ENCODE peak calls at places on chromosomes 7 and 10, in nine cellular contexts. L is A549, I is RWPE2, G is heart left ventricle, N is fibroblast of villous mesenchyme, C is bronchial epithelial cell, U is heart right ventricle, B is uterus, W is AG10803. M is an unnamed sample.

GRCh38 chr10:61825617-61826016 is 75.9 kb upstream of the ARID5B start:
- DNase-seq in U (no peak), L (peak), B (no peak), I (no peak), G (no peak), C (peak), N (no peak), W (no peak), M (no peak)

GRCh38 chr10:133158756-133159610 is 1.0 kb upstream of the KNDC1 start:
- DNase-seq in G (no peak), U (no peak), C (no peak), W (no peak), N (peak), L (peak), B (peak), I (peak), M (peak)

GRCh38 chr10:133183646-133184378 is 23.8 kb downstream of the KNDC1 start:
- DNase-seq in N (no peak), C (no peak), W (no peak), I (no peak), G (peak), L (no peak), U (no peak), B (no peak), M (no peak)

GRCh38 chr10:4130685-4131084 is 345.7 kb upstream of the KLF6 start:
- DNase-seq in C (no peak), G (no peak), N (no peak), B (no peak), U (no peak), L (no peak), W (no peak), I (no peak), M (no peak)

GRCh38 chr7:137967143-137968018 is 34.5 kb downstream of the CREB3L2 start:
- DNase-seq in N (peak), W (peak), B (no peak), G (no peak), C (peak), I (no peak), U (no peak), L (peak), M (peak)

GRCh38 chr7:27746978-27747377 is 7.0 kb downstream of the TAX1BP1 start:
- DNase-seq in C (no peak), U (no peak), I (no peak), L (no peak), G (no peak), W (peak), N (no peak), B (no peak), M (no peak)

GRCh38 chr10:95457319-95457886 is 103.8 kb downstream of the SORBS1 start:
- DNase-seq in I (no peak), B (no peak), N (no peak), L (no peak), W (no peak), U (no peak), C (no peak), G (no peak), M (no peak)

GRCh38 chr7:16402084-16402483 is 19.3 kb downstream of the CRPPA start:
- DNase-seq in G (no peak), I (no peak), C (no peak), N (peak), B (no peak), W (no peak), U (no peak), L (no peak), M (no peak)

GRCh38 chr10:92419740-92420553 is 129.0 kb downstream of the MARCHF5 start:
- DNase-seq in I (no peak), W (peak), G (peak), C (no peak), U (peak), L (no peak), B (peak), N (peak), M (peak)

GRCh38 chr10:74167443-74167842 is 16.4 kb downstream of the ADK start:
- DNase-seq in W (no peak), B (no peak), G (no peak), I (no peak), C (no peak), L (no peak), U (no peak), N (no peak), M (no peak)

GRCh38 chr7:93980744-93981479 is 23.2 kb downstream of the BET1 start:
- DNase-seq in W (no peak), I (no peak), B (no peak), G (no peak), C (no peak), N (peak), L (no peak), U (no peak), M (no peak)

GRCh38 chr7:90772410-90772809 is 176.3 kb downstream of the CDK14 start:
- DNase-seq in C (no peak), L (no peak), B (no peak), W (no peak), N (no peak), I (no peak), G (no peak), U (no peak), M (no peak)

GRCh38 chr10:101565370-101565900 is 22.6 kb downstream of the POLL start:
- DNase-seq in G (peak), N (no peak), B (peak), L (no peak), I (peak), C (no peak), U (no peak), W (no peak), M (no peak)

GRCh38 chr10:53440641-53441040 is 668.1 kb upstream of the MBL2 start:
- DNase-seq in I (no peak), B (no peak), L (no peak), W (no peak), U (no peak), C (no peak), G (no peak), N (no peak), M (no peak)

GRCh38 chr7:101555269-101555920 is 73.7 kb downstream of the MYL10 start:
- DNase-seq in G (peak), N (no peak), L (no peak), B (no peak), I (peak), U (no peak), C (no peak), W (no peak), M (no peak)

GRCh38 chr10:58892039-58892665 is 284.3 kb upstream of the PHYHIPL start:
- DNase-seq in B (no peak), L (no peak), U (no peak), I (no peak), G (no peak), N (peak), W (peak), C (no peak), M (peak)

GRCh38 chr7:30723776-30724175 is 28.2 kb upstream of the INMT start:
- DNase-seq in I (no peak), L (no peak), G (no peak), W (no peak), B (no peak), C (no peak), U (no peak), N (no peak), M (no peak)

GRCh38 chr7:142603870-142604448 is 145.3 kb upstream of the PRSS1 start:
- DNase-seq in N (peak), L (peak), G (no peak), B (no peak), U (no peak), I (no peak), C (peak), W (peak), M (peak)

GRCh38 chr7:2530076-2530967 is 10.7 kb downstream of the LFNG start:
- DNase-seq in C (peak), W (no peak), G (peak), I (peak), B (no peak), L (no peak), N (no peak), U (peak), M (no peak)

GRCh38 chr10:116097239-116097751 is 175.7 kb downstream of the GFRA1 start:
- DNase-seq in L (no peak), U (no peak), B (no peak), G (no peak), N (no peak), W (no peak), C (no peak), I (no peak), M (no peak)

GRCh38 chr10:16894834-16895233 is 77.6 kb upstream of the RSU1 start:
- DNase-seq in C (no peak), G (no peak), I (no peak), B (no peak), U (no peak), N (peak), L (no peak), W (peak), M (no peak)

GRCh38 chr7:86814980-86815379 is 171.3 kb downstream of the GRM3 start:
- DNase-seq in N (no peak), I (no peak), U (no peak), G (no peak), W (peak), B (no peak), L (peak), C (peak), M (peak)

GRCh38 chr7:29102554-29103151 is 43.7 kb downstream of the CPVL start:
- DNase-seq in N (peak), U (peak), I (no peak), C (peak), W (peak), G (peak), L (peak), B (peak), M (peak)

GRCh38 chr10:28200804-28201203 is 102.1 kb downstream of the MPP7 start:
- DNase-seq in B (no peak), U (no peak), L (no peak), W (peak), N (no peak), I (no peak), C (no peak), G (no peak), M (no peak)

GRCh38 chr7:56083150-56083785 is 9.5 kb downstream of the PHKG1 start:
- DNase-seq in I (no peak), C (no peak), G (peak), B (no peak), N (no peak), L (no peak), W (no peak), U (peak), M (peak)

GRCh38 chr10:69721690-69722310 is 79.9 kb upstream of the COL13A1 start:
- DNase-seq in G (no peak), N (no peak), B (no peak), I (no peak), W (peak), U (peak), C (peak), L (no peak), M (peak)

GRCh38 chr10:44885710-44886109 is 25.4 kb upstream of the TMEM72 start:
- DNase-seq in L (no peak), W (no peak), C (no peak), B (no peak), I (no peak), G (no peak), U (no peak), N (no peak), M (no peak)

GRCh38 chr10:44636625-44637024 is 251.7 kb upstream of the CXCL12 start:
- DNase-seq in B (no peak), G (no peak), N (no peak), U (no peak), L (no peak), I (no peak), W (no peak), C (no peak), M (no peak)

GRCh38 chr10:86851329-86852207 is 95.1 kb downstream of the BMPR1A start:
- DNase-seq in G (no peak), W (peak), U (no peak), L (no peak), C (peak), B (peak), I (no peak), N (peak), M (peak)

GRCh38 chr10:9035355-9035754 is 980.9 kb downstream of the GATA3 start:
- DNase-seq in G (no peak), L (no peak), C (peak), N (no peak), W (no peak), I (no peak), U (no peak), B (no peak), M (no peak)

GRCh38 chr7:83934118-83934734 is 260.4 kb downstream of the SEMA3A start:
- DNase-seq in B (no peak), U (no peak), L (no peak), N (no peak), W (peak), C (peak), G (no peak), I (no peak), M (peak)

GRCh38 chr10:55174419-55174818 is 373.4 kb upstream of the PCDH15 start:
- DNase-seq in U (no peak), N (no peak), L (peak), C (no peak), B (no peak), I (no peak), W (no peak), G (no peak), M (peak)

GRCh38 chr10:101649530-101650085 is 45.4 kb downstream of the FBXW4 start:
- DNase-seq in G (no peak), I (peak), W (no peak), N (no peak), L (no peak), B (no peak), U (no peak), C (no peak), M (no peak)

GRCh38 chr10:11881477-11882417 is 58.6 kb downstream of the PROSER2 start:
- DNase-seq in L (peak), U (no peak), G (peak), B (no peak), N (no peak), W (peak), C (peak), I (peak), M (peak)
- TF ChIP-seq CTCF in L (no peak), U (no peak), G (no peak), B (no peak), N (no peak), W (no peak), C (no peak), I (no peak), M (no peak)

GRCh38 chr7:44977956-44978355 is 859 bp downstream of the MYO1G start:
- DNase-seq in G (no peak), U (no peak), I (no peak), B (no peak), L (no peak), N (no peak), W (no peak), C (no peak), M (no peak)
- H3K4me3 ChIP-seq in G (no peak), U (peak), I (no peak), B (no peak), L (no peak), N (no peak), W (no peak), C (no peak), M (no peak)

DNA sequence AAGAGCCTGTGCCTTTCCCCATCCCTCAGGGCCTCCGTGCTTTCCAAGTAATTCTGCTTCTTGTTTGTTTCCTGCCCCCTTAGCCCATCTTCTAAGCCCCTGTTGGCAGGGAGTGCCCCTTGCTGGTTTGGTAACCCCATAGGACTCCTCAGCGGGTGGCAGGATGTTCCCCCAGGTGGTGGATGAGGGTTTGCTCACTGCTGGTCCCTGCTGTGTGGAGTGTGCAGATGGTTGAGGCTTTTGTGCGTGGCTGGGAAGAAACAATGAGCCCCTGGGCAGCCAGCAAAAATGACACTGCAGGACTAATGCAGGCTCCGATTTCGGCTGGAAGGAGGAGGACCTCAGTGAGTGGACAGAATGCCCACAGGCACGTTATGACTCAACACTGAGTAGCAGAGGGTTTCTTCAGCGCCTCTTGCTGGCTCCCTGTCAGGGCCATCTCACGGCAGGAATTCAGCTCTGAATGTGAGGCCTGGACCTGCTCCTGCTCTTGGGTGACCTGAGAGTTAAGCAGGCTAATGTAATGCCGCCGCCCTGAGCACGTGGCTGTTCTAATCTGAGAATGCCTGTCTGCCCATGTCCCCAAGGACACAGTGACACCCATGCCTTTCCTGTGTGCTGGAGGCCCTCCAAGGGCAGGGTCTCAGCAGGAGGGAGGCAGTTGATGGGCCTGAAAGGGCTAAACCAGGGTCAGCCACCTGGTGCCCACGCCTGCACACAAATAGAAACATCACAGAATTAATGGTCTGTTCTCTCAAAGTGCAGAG is 16.6 kb downstream of the BAG3 start:
- DNase-seq in U (peak), B (peak), C (peak), L (peak), G (peak), W (peak), I (peak), N (peak), M (peak)
- TF ChIP-seq CTCF in U (no peak), B (no peak), C (no peak), L (peak), G (no peak), W (peak), I (peak), N (peak), M (peak)

GRCh38 chr10:29535012-29535777 is 99.6 kb downstream of the SVIL start:
- DNase-seq in L (peak), N (peak), B (peak), W (peak), C (peak), I (no peak), U (peak), G (peak), M (peak)
- H3K4me3 ChIP-seq in L (peak), N (peak), B (no peak), W (peak), C (no peak), I (no peak), U (no peak), G (no peak), M (peak)